ENCODE peak calls at places on chromosomes 4 and X, in eight cellular contexts. C, J, R, W, Z, L, P and S are unnamed samples.

GRCh38 chr4:22315643-22316042 is 200.2 kb downstream of the ADGRA3 start:
- DNase-seq in W (no peak), R (no peak), L (peak; percentile 67), Z (no peak), C (no peak), J (no peak), P (no peak), S (peak; percentile 7)

GRCh38 chr4:73451404-73451803 is 15.4 kb downstream of the AFP start:
- DNase-seq in R (peak; percentile 33), L (peak; percentile 58), J (peak; percentile 56), W (peak; percentile 38), Z (no peak), C (no peak), P (no peak), S (no peak)

GRCh38 chrX:22686138-22686541 is 313.6 kb upstream of the DDX53 start:
- DNase-seq in Z (no peak), P (no peak), J (peak; percentile 87), L (no peak), W (no peak), R (no peak), C (peak; percentile 35), S (peak; percentile 54)

GRCh38 chr4:90317785-90318184 is 190.6 kb downstream of the CCSER1 start:
- DNase-seq in Z (no peak), J (peak; percentile 96), R (no peak), L (peak; percentile 85), P (peak; percentile 86), W (no peak), C (no peak), S (peak; percentile 77)

GRCh38 chrX:106144755-106145639 is 23.1 kb upstream of the PWWP3B start:
- DNase-seq in J (no peak), P (no peak), Z (no peak), R (no peak), C (no peak), W (no peak), L (no peak), S (no peak)

GRCh38 chr4:1208970-1209704 is 36.8 kb upstream of the SPON2 start:
- DNase-seq in J (peak; percentile 51), L (no peak), R (no peak), Z (no peak), W (no peak), C (no peak), P (no peak), S (no peak)

GRCh38 chr4:80017125-80017854 is 55.7 kb downstream of the ANTXR2 start:
- DNase-seq in R (no peak), L (peak; percentile 83), W (no peak), P (no peak), Z (no peak), J (peak; percentile 82), C (no peak), S (peak; percentile 91)

GRCh38 chr4:104044369-104044768 is 324.6 kb upstream of the TACR3 start:
- DNase-seq in R (no peak), W (no peak), Z (no peak), J (no peak), P (no peak), L (no peak), C (no peak), S (no peak)

GRCh38 chr4:22720091-22720490 is 27.4 kb downstream of the GBA3 start:
- DNase-seq in W (no peak), R (no peak), L (no peak), Z (no peak), J (peak; percentile 60), C (no peak), P (no peak), S (no peak)

GRCh38 chr4:170716868-170717267 is 627.1 kb upstream of the AADAT start:
- DNase-seq in C (no peak), P (no peak), R (no peak), J (no peak), L (no peak), Z (no peak), W (no peak), S (peak; percentile 7)

GRCh38 chrX:71251456-71251973 is 2.4 kb downstream of the ZMYM3 start:
- DNase-seq in W (no peak), P (no peak), J (no peak), L (no peak), R (no peak), C (no peak), Z (no peak), S (no peak)

GRCh38 chr4:8203817-8204216 is 4.7 kb downstream of the SH3TC1 start:
- DNase-seq in C (no peak), P (no peak), L (no peak), W (no peak), Z (no peak), R (no peak), J (no peak), S (no peak)

GRCh38 chr4:71261633-71262121 is 77.1 kb upstream of the SLC4A4 start:
- DNase-seq in Z (no peak), J (no peak), R (no peak), C (no peak), L (no peak), P (no peak), W (no peak), S (peak; percentile 41)

GRCh38 chrX:124289443-124289842 is 43.0 kb upstream of the TEX13D start:
- DNase-seq in C (no peak), J (no peak), R (no peak), W (no peak), P (no peak), L (no peak), Z (no peak), S (no peak)

GRCh38 chr4:185582651-185583400 is 47.5 kb upstream of the PDLIM3 start:
- DNase-seq in Z (no peak), J (no peak), C (no peak), L (no peak), W (no peak), P (no peak), R (peak; percentile 40), S (no peak)

GRCh38 chr4:152536545-152537182 is 772 bp upstream of the FBXW7 start:
- DNase-seq in Z (no peak), L (peak; percentile 73), R (peak; percentile 56), J (peak; percentile 55), C (peak; percentile 52), W (no peak), P (peak; percentile 7), S (peak; percentile 39)

GRCh38 chr4:108030332-108030731 is 40.6 kb downstream of the HADH start:
- DNase-seq in R (peak; percentile 76), Z (no peak), W (peak; percentile 72), C (peak; percentile 40), P (peak; percentile 16), L (peak; percentile 87), J (peak; percentile 73), S (peak; percentile 39)

GRCh38 chrX:71941771-71942170 is 31.1 kb downstream of the NHSL2 start:
- DNase-seq in L (peak; percentile 85), P (no peak), J (peak; percentile 74), C (no peak), R (no peak), W (no peak), Z (no peak), S (peak; percentile 30)

GRCh38 chr4:37392540-37393255 is 148.2 kb downstream of the NWD2 start:
- DNase-seq in Z (no peak), J (no peak), P (peak; percentile 23), R (peak; percentile 5), W (no peak), C (no peak), L (peak; percentile 13), S (peak; percentile 57)

GRCh38 chrX:147912093-147912801 is 528 bp downstream of the FMR1 start:
- DNase-seq in L (peak; percentile 67), Z (peak; percentile 50), J (peak; percentile 41), R (peak; percentile 53), W (no peak), C (peak; percentile 44), P (no peak), S (peak; percentile 49)

GRCh38 chr4:140807491-140808257 is 51.5 kb upstream of the TBC1D9 start:
- DNase-seq in R (no peak), Z (no peak), C (no peak), J (peak; percentile 93), W (no peak), L (no peak), P (no peak), S (no peak)

GRCh38 chr4:79650794-79651431 is 242.9 kb upstream of the GK2 start:
- DNase-seq in P (no peak), L (peak; percentile 62), Z (no peak), R (no peak), C (no peak), W (no peak), J (peak; percentile 93), S (no peak)

GRCh38 chrX:120291211-120291610 is 20.1 kb downstream of the TMEM255A start:
- DNase-seq in Z (no peak), P (no peak), J (no peak), C (no peak), R (no peak), L (no peak), W (no peak), S (no peak)

GRCh38 chr4:84583871-84584373 is 995 bp downstream of the CDS1 start:
- DNase-seq in C (peak; percentile 8), L (peak; percentile 37), Z (no peak), W (no peak), R (no peak), J (peak; percentile 5), P (no peak), S (no peak)

GRCh38 chr4:17120761-17121160 is 222.3 kb upstream of the LDB2 start:
- DNase-seq in C (no peak), Z (no peak), W (no peak), L (peak; percentile 60), J (peak; percentile 66), R (no peak), P (no peak), S (no peak)

DNA sequence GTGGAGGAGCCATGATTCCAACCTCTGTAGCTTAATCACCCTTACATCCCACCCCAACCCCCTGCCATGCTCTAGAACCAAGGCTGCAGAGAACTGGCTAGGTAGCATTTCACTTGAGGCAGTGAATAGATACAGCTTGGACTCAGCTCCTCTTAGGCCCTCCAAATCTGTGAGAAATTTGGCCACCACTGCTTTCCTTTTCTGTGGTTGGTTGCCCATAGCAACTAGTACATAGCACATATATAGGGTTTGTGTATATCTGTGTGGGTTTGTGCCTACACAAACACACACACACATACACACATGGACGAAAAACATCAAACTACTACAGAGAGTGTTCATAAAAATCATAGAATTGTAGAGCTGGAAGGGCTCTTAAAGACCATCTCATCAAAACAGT is 52.0 kb upstream of the CCDC160 start:
- DNase-seq in C (no peak), R (no peak), Z (no peak), L (no peak), J (no peak), P (no peak), W (no peak), S (no peak)
- H2AFZ ChIP-seq in C (no peak overlapping the region), R (no peak overlapping the region), Z (no peak overlapping the region), L (no peak overlapping the region), J (no peak overlapping the region), P (no peak overlapping the region), W (no peak overlapping the region), S (no peak overlapping the region)

GRCh38 chr4:153566751-153567150 is 100.6 kb downstream of the TMEM131L start:
- DNase-seq in W (no peak), Z (no peak), P (no peak), J (no peak), L (no peak), R (no peak), C (no peak), S (no peak)
- H3K4me1 ChIP-seq in W (no peaks in the 10 kb centered on the region), Z (no peaks in the 10 kb centered on the region), P (peaks cover 23% of the 10 kb centered on the region), J (peaks cover 7% of the 10 kb centered on the region), L (peaks cover 7% of the 10 kb centered on the region), R (peaks cover 16% of the 10 kb centered on the region), C (peaks cover 5% of the 10 kb centered on the region), S (peaks cover 9% of the 10 kb centered on the region)

GRCh38 chr4:139528377-139529005 is 27.5 kb downstream of the SETD7 start:
- DNase-seq in Z (no peak), R (no peak), C (no peak), W (no peak), L (peak; percentile 92), J (peak; percentile 95), P (no peak), S (no peak)
- H2AFZ ChIP-seq in Z (no peak overlapping the region), R (no peak overlapping the region), C (no peak overlapping the region), W (no peak overlapping the region), L (no peak overlapping the region), J (no peak overlapping the region), P (no peak overlapping the region), S (no peak overlapping the region)

GRCh38 chrX:12988797-12989196 is 13.9 kb downstream of the TMSB4X start:
- DNase-seq in R (no peak), L (peak; percentile 67), J (peak; percentile 62), Z (no peak), C (no peak), W (no peak), P (peak; percentile 60), S (peak; percentile 91)
- H3K4me1 ChIP-seq in R (no peaks in the 10 kb centered on the region), L (peaks cover 26% of the 10 kb centered on the region), J (peaks cover 4% of the 10 kb centered on the region), Z (no peaks in the 10 kb centered on the region), C (peaks cover 8% of the 10 kb centered on the region), W (peaks cover 3% of the 10 kb centered on the region), P (peaks cover 20% of the 10 kb centered on the region), S (peaks cover 43% of the 10 kb centered on the region)